ENCODE peak calls at places on chromosomes 1 and 21, in nine cellular contexts. K, W, B, T, H, E, L, M and N are unnamed samples.

GRCh38 chr1:35857830-35858229 is 25.2 kb upstream of the AGO1 start:
- DNase-seq in K (peak; percentile 74), W (no peak), B (no peak), T (no peak), H (peak; percentile 47), E (no peak), L (no peak), M (no peak), N (no peak)

GRCh38 chr1:203289281-203289981 is 15.9 kb upstream of the BTG2 start:
- DNase-seq in K (no peak), W (no peak), B (peak; percentile 69), T (no peak), H (no peak), E (no peak), L (no peak), M (no peak), N (no peak)

GRCh38 chr1:177255411-177255810 is 84.7 kb downstream of the BRINP2 start:
- DNase-seq in K (peak; percentile 12), W (no peak), B (no peak), T (no peak), H (no peak), E (peak; percentile 93), L (no peak), M (no peak), N (peak; percentile 29)

GRCh38 chr1:201585099-201585498 is 46.2 kb downstream of the NAV1 start:
- DNase-seq in K (peak; percentile 40), W (no peak), B (no peak), T (no peak), H (no peak), E (no peak), L (no peak), M (no peak), N (peak; percentile 47)

GRCh38 chr1:30335997-30336390 is 387.4 kb downstream of the MATN1 start:
- DNase-seq in K (no peak), W (no peak), B (peak; percentile 25), T (peak; percentile 15), H (no peak), E (no peak), L (peak; percentile 50), M (no peak), N (no peak)

GRCh38 chr1:29122662-29122986 is 1.1 kb downstream of the TMEM200B start:
- DNase-seq in K (peak; percentile 68), W (no peak), B (peak; percentile 62), T (peak; percentile 92), H (peak; percentile 47), E (no peak), L (peak; percentile 95), M (no peak), N (peak; percentile 28)

GRCh38 chr1:39567302-39567701 is 9.3 kb downstream of the PABPC4 start:
- DNase-seq in K (no peak), W (no peak), B (no peak), T (no peak), H (no peak), E (no peak), L (no peak), M (no peak), N (no peak)

GRCh38 chr1:200776949-200777348 is 38.3 kb downstream of the CAMSAP2 start:
- DNase-seq in K (peak; percentile 6), W (no peak), B (no peak), T (no peak), H (no peak), E (no peak), L (no peak), M (no peak), N (no peak)

GRCh38 chr1:96559707-96560588 is 161.6 kb upstream of the PTBP2 start:
- DNase-seq in K (peak; percentile 98), W (no peak), B (no peak), T (no peak), H (peak; percentile 35), E (peak; percentile 100), L (peak; percentile 88), M (no peak), N (peak; percentile 99)

GRCh38 chr21:36661511-36662309 is 37.2 kb upstream of the SIM2 start:
- DNase-seq in K (peak; percentile 46), W (no peak), B (no peak), T (no peak), H (peak; percentile 47), E (no peak), L (no peak), M (no peak), N (no peak)

GRCh38 chr1:29977550-29977949 is 741.2 kb downstream of the PTPRU start:
- DNase-seq in K (no peak), W (no peak), B (no peak), T (no peak), H (no peak), E (no peak), L (no peak), M (no peak), N (no peak)

DNA sequence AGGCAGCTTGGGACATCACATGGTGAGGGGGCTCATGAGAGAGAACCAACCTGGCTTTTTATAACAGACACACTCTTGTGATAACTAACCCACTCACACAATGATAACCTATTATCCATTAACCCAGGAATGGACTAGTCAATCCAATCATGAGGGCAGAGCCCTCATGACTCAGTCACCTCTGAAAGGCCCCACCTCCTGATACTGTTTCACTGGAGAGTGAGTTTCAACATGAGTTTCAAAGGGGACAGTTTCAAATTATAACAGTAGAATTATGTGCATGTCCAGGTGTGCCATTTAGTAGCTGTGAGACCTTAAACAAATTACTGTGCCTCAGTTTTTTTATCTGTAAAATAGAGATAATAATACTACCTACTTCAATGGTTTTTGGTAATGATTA is 47.6 kb upstream of the PPP2R5A start:
- DNase-seq in K (no peak), W (no peak), B (no peak), T (no peak), H (no peak), E (peak; percentile 73), L (no peak), M (no peak), N (no peak)
- H3K4me3 ChIP-seq in K (no peak overlapping the region), W (no peak overlapping the region), B (no peak overlapping the region), T (no peak overlapping the region), H (no peak overlapping the region), E (no peak overlapping the region), L (no peak overlapping the region), M (no peak overlapping the region), N (no peak overlapping the region)

GRCh38 chr1:56436912-56437403 is 142.4 kb downstream of the PLPP3 start:
- DNase-seq in K (no peak), W (peak; percentile 85), B (no peak), T (no peak), H (peak; percentile 98), E (no peak), L (no peak), M (no peak), N (no peak)
- H3K4me3 ChIP-seq in K (no peak overlapping the region), W (no peak overlapping the region), B (no peak overlapping the region), T (no peak overlapping the region), H (no peak overlapping the region), E (no peak overlapping the region), L (no peak overlapping the region), M (no peak overlapping the region), N (no peak overlapping the region)

DNA sequence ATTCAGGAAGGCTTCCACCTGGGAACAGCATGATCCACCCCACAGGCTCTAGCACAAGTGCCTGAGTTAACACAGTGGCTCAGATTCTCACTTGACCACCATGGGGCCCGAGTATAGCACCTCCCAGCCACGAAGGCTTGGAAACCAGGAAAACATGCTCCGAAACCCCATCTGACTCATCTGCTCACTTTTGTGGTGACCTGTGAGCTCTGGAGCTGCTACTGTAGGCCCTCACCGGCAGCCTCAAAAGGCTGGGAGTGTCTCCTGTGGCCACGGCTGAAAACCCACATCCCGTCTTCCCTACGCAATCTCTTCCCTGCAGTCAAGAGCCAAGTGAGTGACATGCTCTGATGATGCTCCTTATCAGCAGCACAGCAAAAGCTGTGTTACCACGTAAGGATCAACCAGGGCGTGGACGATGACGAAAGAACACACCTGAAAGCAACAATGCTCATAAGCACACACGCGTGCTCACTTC is 81.4 kb downstream of the TGFBR3 start:
- DNase-seq in K (peak; percentile 78), W (no peak), B (no peak), T (no peak), H (no peak), E (no peak), L (peak; percentile 84), M (no peak), N (no peak)
- H3K4me3 ChIP-seq in K (no peak overlapping the region), W (no peak overlapping the region), B (no peak overlapping the region), T (no peak overlapping the region), H (no peak overlapping the region), E (no peak overlapping the region), L (no peak overlapping the region), M (no peak overlapping the region), N (no peak overlapping the region)

GRCh38 chr1:154962795-154963330 is 1.3 kb upstream of the PYGO2 start:
- DNase-seq in K (no peak), W (no peak), B (no peak), T (no peak), H (no peak), E (no peak), L (no peak), M (no peak), N (no peak)
- H3K4me3 ChIP-seq in K (peak overlapping the region; percentile 5), W (no peak overlapping the region), B (peak overlapping the region; percentile 90), T (peak overlapping the region; percentile 78), H (peak overlapping the region; percentile 84), E (peak overlapping the region; percentile 77), L (no peak overlapping the region), M (no peak overlapping the region), N (no peak overlapping the region)

GRCh38 chr1:234476172-234476571 is 2.8 kb downstream of the TARBP1 start:
- DNase-seq in K (no peak), W (no peak), B (no peak), T (no peak), H (no peak), E (no peak), L (no peak), M (no peak), N (no peak)
- H3K4me3 ChIP-seq in K (no peak overlapping the region), W (no peak overlapping the region), B (no peak overlapping the region), T (no peak overlapping the region), H (no peak overlapping the region), E (no peak overlapping the region), L (no peak overlapping the region), M (no peak overlapping the region), N (no peak overlapping the region)

DNA sequence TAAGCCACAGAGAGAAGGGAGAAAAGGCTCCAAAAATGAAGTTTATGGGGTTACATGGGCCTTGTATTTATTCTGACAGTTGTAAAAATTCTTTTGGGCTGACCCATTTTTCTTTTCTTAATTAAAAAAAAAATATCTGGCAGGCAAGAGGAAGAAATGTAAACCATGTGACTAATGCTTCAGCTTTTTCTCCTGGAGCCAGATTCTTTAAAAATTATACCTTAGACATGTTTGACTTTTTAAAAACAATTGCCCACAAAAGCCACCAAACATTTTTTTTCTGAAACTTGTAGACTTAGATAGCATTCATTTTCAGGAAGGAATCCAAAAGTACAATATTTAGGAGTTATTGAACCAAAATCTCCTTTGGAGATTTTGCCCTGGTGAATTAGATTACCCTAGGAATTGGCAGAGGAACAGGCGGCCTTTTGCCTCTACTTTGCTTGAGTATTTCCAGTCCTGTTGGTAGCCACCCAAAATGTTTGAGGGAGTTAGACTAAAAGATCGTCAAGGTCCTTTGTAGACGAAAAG is 17.2 kb downstream of the RGL1 start:
- DNase-seq in K (peak; percentile 35), W (no peak), B (no peak), T (no peak), H (no peak), E (no peak), L (no peak), M (no peak), N (no peak)
- H3K4me3 ChIP-seq in K (no peak overlapping the region), W (no peak overlapping the region), B (no peak overlapping the region), T (no peak overlapping the region), H (no peak overlapping the region), E (no peak overlapping the region), L (no peak overlapping the region), M (no peak overlapping the region), N (no peak overlapping the region)